ENCODE peak calls at places on chromosome 15, in five cellular contexts. One of them, this sample, is unnamed.

GRCh38 chr15:57220220-57220619 is 156.1 kb upstream of the CGNL1 start:
- DNase-seq in HTR-8/SVneo: no peak
- DNase-seq in ovary: no peak
- DNase-seq in NCI-H1092: no peak
- DNase-seq in sigmoid colon: no peak
- DNase-seq in this sample: no peak

GRCh38 chr15:64809649-64810498 is 15.6 kb downstream of the PIF1 start:
- DNase-seq in sigmoid colon: peak
- DNase-seq in ovary: peak
- DNase-seq in NCI-H1092: peak
- DNase-seq in HTR-8/SVneo: peak
- DNase-seq in this sample: peak

GRCh38 chr15:64013179-64014043 is 32.9 kb downstream of the DAPK2 start:
- DNase-seq in HTR-8/SVneo: no peak
- DNase-seq in ovary: no peak
- DNase-seq in NCI-H1092: no peak
- DNase-seq in sigmoid colon: no peak
- DNase-seq in this sample: no peak

GRCh38 chr15:28094732-28095521 is 4.2 kb downstream of the OCA2 start:
- DNase-seq in ovary: no peak
- DNase-seq in NCI-H1092: no peak
- DNase-seq in HTR-8/SVneo: no peak
- DNase-seq in sigmoid colon: peak
- DNase-seq in this sample: no peak

GRCh38 chr15:77964193-77964592 is 113.3 kb downstream of the TBC1D2B start:
- DNase-seq in ovary: no peak
- DNase-seq in NCI-H1092: no peak
- DNase-seq in HTR-8/SVneo: no peak
- DNase-seq in sigmoid colon: no peak
- DNase-seq in this sample: no peak

GRCh38 chr15:42373936-42374335 is 14.6 kb downstream of the CAPN3 start:
- DNase-seq in HTR-8/SVneo: no peak
- DNase-seq in NCI-H1092: no peak
- DNase-seq in ovary: no peak
- DNase-seq in sigmoid colon: no peak
- DNase-seq in this sample: no peak

GRCh38 chr15:58026552-58026951 is 39.0 kb downstream of the ALDH1A2 start:
- DNase-seq in sigmoid colon: peak
- DNase-seq in ovary: no peak
- DNase-seq in NCI-H1092: no peak
- DNase-seq in HTR-8/SVneo: no peak
- DNase-seq in this sample: no peak

GRCh38 chr15:29681946-29682345 is 140.3 kb downstream of the TJP1 start:
- DNase-seq in NCI-H1092: no peak
- DNase-seq in HTR-8/SVneo: no peak
- DNase-seq in ovary: no peak
- DNase-seq in sigmoid colon: no peak
- DNase-seq in this sample: no peak

GRCh38 chr15:74978503-74978902 is 16.9 kb upstream of the SCAMP5 start:
- DNase-seq in sigmoid colon: no peak
- DNase-seq in HTR-8/SVneo: no peak
- DNase-seq in ovary: no peak
- DNase-seq in NCI-H1092: no peak
- DNase-seq in this sample: no peak

GRCh38 chr15:99440029-99440428 is 125.8 kb upstream of the MEF2A start:
- DNase-seq in HTR-8/SVneo: no peak
- DNase-seq in sigmoid colon: peak
- DNase-seq in ovary: peak
- DNase-seq in NCI-H1092: no peak
- DNase-seq in this sample: no peak

GRCh38 chr15:99371180-99372103 is 120.2 kb downstream of the LRRC28 start:
- DNase-seq in sigmoid colon: no peak
- DNase-seq in ovary: no peak
- DNase-seq in NCI-H1092: no peak
- DNase-seq in HTR-8/SVneo: no peak
- DNase-seq in this sample: no peak

GRCh38 chr15:52294881-52295420 is 653 bp downstream of the MYO5C start:
- DNase-seq in NCI-H1092: no peak
- DNase-seq in ovary: no peak
- DNase-seq in HTR-8/SVneo: no peak
- DNase-seq in sigmoid colon: no peak
- DNase-seq in this sample: no peak

GRCh38 chr15:87703238-87704111 is 553.1 kb downstream of the NTRK3 start:
- DNase-seq in sigmoid colon: no peak
- DNase-seq in HTR-8/SVneo: no peak
- DNase-seq in ovary: no peak
- DNase-seq in NCI-H1092: no peak
- DNase-seq in this sample: no peak

GRCh38 chr15:26516102-26516980 is 256.5 kb downstream of the GABRB3 start:
- DNase-seq in HTR-8/SVneo: no peak
- DNase-seq in ovary: no peak
- DNase-seq in sigmoid colon: no peak
- DNase-seq in NCI-H1092: no peak
- DNase-seq in this sample: no peak

GRCh38 chr15:27244047-27244446 is 273.1 kb downstream of the GABRG3 start:
- DNase-seq in NCI-H1092: no peak
- DNase-seq in ovary: no peak
- DNase-seq in sigmoid colon: no peak
- DNase-seq in HTR-8/SVneo: no peak
- DNase-seq in this sample: no peak

GRCh38 chr15:70165811-70166284 is 68.1 kb upstream of the TLE3 start:
- DNase-seq in NCI-H1092: no peak
- DNase-seq in HTR-8/SVneo: no peak
- DNase-seq in ovary: no peak
- DNase-seq in sigmoid colon: peak
- DNase-seq in this sample: no peak

GRCh38 chr15:82971223-82971984 is 14.6 kb upstream of the RAMAC start:
- DNase-seq in sigmoid colon: no peak
- DNase-seq in ovary: no peak
- DNase-seq in NCI-H1092: no peak
- DNase-seq in HTR-8/SVneo: no peak
- DNase-seq in this sample: no peak

GRCh38 chr15:68214838-68215234 is 9.7 kb upstream of the CALML4 start:
- DNase-seq in NCI-H1092: no peak
- DNase-seq in sigmoid colon: peak
- DNase-seq in ovary: no peak
- DNase-seq in HTR-8/SVneo: no peak
- DNase-seq in this sample: no peak

GRCh38 chr15:48677821-48678220 is 32.3 kb upstream of the FBN1 start:
- DNase-seq in NCI-H1092: no peak
- DNase-seq in ovary: no peak
- DNase-seq in sigmoid colon: no peak
- DNase-seq in HTR-8/SVneo: no peak
- DNase-seq in this sample: no peak

GRCh38 chr15:47997712-47998111 is 123.1 kb upstream of the SLC24A5 start:
- DNase-seq in sigmoid colon: no peak
- DNase-seq in NCI-H1092: no peak
- DNase-seq in ovary: no peak
- DNase-seq in HTR-8/SVneo: no peak
- DNase-seq in this sample: no peak

GRCh38 chr15:93210995-93211394 is 122.0 kb upstream of the RGMA start:
- DNase-seq in HTR-8/SVneo: no peak
- DNase-seq in NCI-H1092: no peak
- DNase-seq in ovary: no peak
- DNase-seq in sigmoid colon: no peak
- DNase-seq in this sample: no peak